ENCODE peak calls at places on chromosomes 4 and X, in four cellular contexts. X is IMR-90, W is H1, E is H9. B is an unnamed sample.

GRCh38 chr4:126071346-126072333 is 756.9 kb downstream of the FAT4 start:
- DNase-seq in X (peak), W (no peak), E (no peak), B (no peak)

GRCh38 chr4:1382776-1383727 is 23.2 kb downstream of the NKX1-1 start:
- DNase-seq in X (no peak), W (no peak), E (no peak), B (no peak)

GRCh38 chrX:149830192-149830873 is 48.6 kb downstream of the MAGEA9 start:
- DNase-seq in X (peak), W (no peak), E (peak), B (peak)

GRCh38 chr4:101279377-101279871 is 67.9 kb downstream of the PPP3CA start:
- DNase-seq in X (peak), W (no peak), E (no peak), B (peak)

GRCh38 chrX:153925387-153925738 is 701 bp downstream of the ARHGAP4 start:
- DNase-seq in X (no peak), W (no peak), E (no peak), B (no peak)

GRCh38 chr4:124337874-124338273 is 374.7 kb downstream of the ANKRD50 start:
- DNase-seq in X (peak), W (no peak), E (no peak), B (no peak)

GRCh38 chrX:56766554-56767412 is 37.7 kb downstream of the NBDY start:
- DNase-seq in X (peak), W (no peak), E (peak), B (peak)

GRCh38 chr4:17091104-17091503 is 192.7 kb upstream of the LDB2 start:
- DNase-seq in X (no peak), W (no peak), E (no peak), B (no peak)

GRCh38 chr4:1994935-1995334 is 13.8 kb downstream of the NELFA start:
- DNase-seq in X (no peak), W (no peak), E (no peak), B (no peak)

GRCh38 chr4:139815646-139816601 is 150.3 kb downstream of the MGST2 start:
- DNase-seq in X (peak), W (no peak), E (peak), B (peak)

GRCh38 chr4:31349907-31350306 is 629.7 kb downstream of the PCDH7 start:
- DNase-seq in X (no peak), W (no peak), E (no peak), B (no peak)

GRCh38 chr4:3317656-3318211 is 24.9 kb downstream of the RGS12 start:
- DNase-seq in X (no peak), W (no peak), E (peak), B (no peak)

GRCh38 chr4:55311792-55312490 is 34.1 kb upstream of the SRD5A3 start:
- DNase-seq in X (no peak), W (no peak), E (no peak), B (no peak)

GRCh38 chrX:48751343-48751742 is 10.2 kb upstream of the GLOD5 start:
- DNase-seq in X (no peak), W (no peak), E (no peak), B (no peak)

GRCh38 chr4:124636793-124637192 is 75.7 kb downstream of the ANKRD50 start:
- DNase-seq in X (no peak), W (peak), E (peak), B (peak)

GRCh38 chrX:110402855-110403230 is 44.2 kb downstream of the RTL9 start:
- DNase-seq in X (no peak), W (no peak), E (no peak), B (no peak)

GRCh38 chrX:6898371-6898770 is 249.1 kb upstream of the STS start:
- DNase-seq in X (no peak), W (no peak), E (no peak), B (no peak)

GRCh38 chrX:24149346-24150050 is at the start of gene ZFX:
- DNase-seq in X (peak), W (no peak), E (peak), B (peak)

GRCh38 chrX:115912372-115912897 is 258.1 kb upstream of the AGTR2 start:
- DNase-seq in X (no peak), W (no peak), E (peak), B (peak)

GRCh38 chr4:23235613-23236390 is 543.1 kb downstream of the GBA3 start:
- DNase-seq in X (no peak), W (no peak), E (no peak), B (peak)

GRCh38 chr4:28075557-28075956 is 1214.9 kb downstream of the STIM2 start:
- DNase-seq in X (peak), W (no peak), E (no peak), B (no peak)

GRCh38 chrX:85243155-85243554 is 424 bp downstream of the SATL1 start:
- DNase-seq in X (no peak), W (no peak), E (no peak), B (peak)

GRCh38 chrX:102155806-102156179 is at the start of gene BEX5:
- DNase-seq in X (no peak), W (peak), E (peak), B (peak)

GRCh38 chr4:80184791-80185756 is 12.2 kb upstream of the PRDM8 start:
- DNase-seq in X (no peak), W (no peak), E (peak), B (peak)

GRCh38 chr4:38868055-38868965 is 704 bp downstream of the FAM114A1 start:
- DNase-seq in X (peak), W (no peak), E (peak), B (peak)

GRCh38 chrX:10492250-10492649 is 128.1 kb downstream of the MID1 start:
- DNase-seq in X (no peak), W (no peak), E (no peak), B (peak)
- H4K5ac ChIP-seq in X (no peak), W (no peak), E (no peak), B (no peak)

GRCh38 chr4:76765473-76766183 is 132.3 kb downstream of the SOWAHB start:
- DNase-seq in X (peak), W (no peak), E (no peak), B (no peak)
- H3K4ac ChIP-seq in X (peak), W (no peak), E (no peak), B (no peak)

DNA sequence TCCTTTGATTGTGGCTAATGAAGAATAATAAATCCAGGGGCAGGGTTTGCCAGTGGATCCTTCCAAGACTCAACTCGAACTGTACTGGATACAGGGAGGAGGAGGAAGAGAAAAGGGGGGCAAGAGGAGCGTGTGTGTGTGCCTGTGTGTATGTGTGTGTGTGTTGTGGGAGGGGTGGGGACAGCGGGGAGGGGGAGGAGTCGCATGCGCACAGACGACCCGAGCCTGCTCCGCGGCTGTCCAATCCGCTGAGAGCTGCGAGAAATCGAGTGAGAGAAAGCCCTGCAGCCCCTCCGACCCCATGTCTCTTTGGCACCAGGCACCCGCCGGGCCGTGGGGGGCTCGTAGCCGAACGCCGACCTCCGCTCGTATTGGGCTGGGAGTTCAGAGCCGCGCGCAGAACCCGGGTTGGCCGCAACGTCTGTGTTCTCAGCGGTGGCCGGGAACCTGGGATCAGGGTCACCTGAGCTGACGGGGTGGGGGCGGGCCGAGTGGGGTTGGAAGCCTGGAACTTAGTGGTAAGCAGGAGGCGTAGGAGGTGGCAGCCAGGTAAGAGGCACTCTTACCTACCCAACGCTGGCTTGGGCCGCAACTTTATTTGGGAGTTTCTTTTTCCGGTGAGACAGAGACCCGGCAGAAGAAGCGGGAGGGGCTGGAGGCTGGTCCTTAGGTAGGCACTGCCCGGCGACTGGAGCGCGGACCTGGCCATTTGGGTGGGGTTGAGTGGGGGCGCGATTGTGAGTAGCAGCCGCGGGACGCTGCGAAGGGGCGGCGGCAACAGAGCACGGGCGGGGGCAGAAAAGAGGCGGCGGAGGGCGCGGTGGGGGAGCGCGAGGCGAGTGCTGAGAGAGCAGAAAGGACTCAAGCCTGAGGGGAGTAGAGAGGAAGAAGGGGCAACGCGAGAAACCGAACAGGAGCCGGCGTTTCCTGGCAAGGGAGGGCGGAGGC is 566 bp upstream of the POU4F2 start:
- DNase-seq in X (no peak), W (no peak), E (peak), B (no peak)
- H4K5ac ChIP-seq in X (no peak), W (no peak), E (no peak), B (no peak)

GRCh38 chr4:12120968-12121367 is 692.3 kb upstream of the HS3ST1 start:
- DNase-seq in X (no peak), W (no peak), E (no peak), B (no peak)
- H3K4ac ChIP-seq in X (no peak), W (no peak), E (no peak), B (no peak)

DNA sequence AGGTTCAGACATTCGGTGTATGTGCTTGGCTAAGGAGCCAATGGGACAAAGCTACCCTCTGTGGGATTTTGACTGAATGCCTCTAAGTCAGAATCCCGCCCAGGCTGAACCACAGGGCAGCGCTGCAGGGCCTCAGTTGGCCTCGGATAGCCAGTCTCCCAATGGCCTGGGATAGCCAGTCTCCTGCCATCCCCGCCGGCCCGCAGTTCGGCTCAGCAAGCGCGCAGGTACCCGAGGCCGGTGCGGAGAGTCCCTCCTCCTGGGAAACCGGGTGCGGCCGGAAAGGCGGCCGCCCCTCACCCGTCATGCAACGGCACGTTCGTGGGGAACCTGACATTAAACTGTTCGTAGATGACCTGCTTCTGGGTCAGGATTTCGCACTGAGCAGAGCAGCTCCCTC is 16.1 kb downstream of the PPEF2 start:
- DNase-seq in X (no peak), W (no peak), E (no peak), B (no peak)
- H4K5ac ChIP-seq in X (no peak), W (no peak), E (no peak), B (no peak)

GRCh38 chr4:186285147-186285546 is 19.2 kb downstream of the F11 start:
- DNase-seq in X (no peak), W (no peak), E (no peak), B (no peak)

DNA sequence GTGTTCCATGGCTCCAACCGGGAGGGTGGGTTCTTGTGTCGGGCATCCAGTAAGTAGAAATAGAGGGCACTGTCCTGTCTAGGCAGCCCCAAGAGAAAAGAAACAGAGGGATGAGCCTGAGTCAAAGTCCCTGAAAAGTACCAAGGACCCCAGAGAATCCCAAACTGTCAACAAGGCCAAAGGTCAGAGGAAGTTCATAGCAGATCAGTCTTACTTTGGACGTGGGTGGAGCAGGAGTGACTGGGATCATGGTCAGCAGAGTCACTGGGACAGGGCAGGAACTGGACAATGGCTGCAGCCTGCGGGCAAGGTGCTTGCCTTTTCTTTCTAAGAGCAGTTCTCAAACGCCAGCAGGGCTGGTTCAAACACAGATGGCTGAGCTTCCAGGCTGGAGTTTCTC is 17.3 kb downstream of the F11 start:
- DNase-seq in X (no peak), W (no peak), E (no peak), B (no peak)
- H3K4ac ChIP-seq in X (no peak), W (no peak), E (no peak), B (no peak)

GRCh38 chr4:10509733-10510132 is 52.5 kb upstream of the ZNF518B start:
- DNase-seq in X (no peak), W (no peak), E (no peak), B (no peak)
- H4K5ac ChIP-seq in X (no peak), W (no peak), E (no peak), B (no peak)